ENCODE peak calls at places on chromosomes 5 and 9, in seven cellular contexts. U is activated CD8-positive, alpha-beta memory T cell treated with anti-CD3 and anti-CD28 coated beads for 4 hours; D is WERI-Rb-1; Z is nucleus accumbens; Y is NCI-H748 treated with DMSO at 0.1 percent for 48 hours; B is AML-193; S is RPMI8226. M is an unnamed sample.

GRCh38 chr9:114805670-114806551 is at the start of gene TNFSF15:
- DNase-seq in U (no peak), D (peak; percentile 22), Z (no peak), Y (no peak), B (no peak), S (peak; percentile 67), M (peak; percentile 18)

GRCh38 chr5:83354958-83355357 is 116.6 kb upstream of the VCAN start:
- DNase-seq in U (no peak), D (peak; percentile 10), Z (no peak), Y (no peak), B (no peak), S (no peak), M (no peak)

GRCh38 chr5:104241051-104241450 is 678.5 kb upstream of the NUDT12 start:
- DNase-seq in U (no peak), D (no peak), Z (no peak), Y (no peak), B (no peak), S (no peak), M (no peak)

GRCh38 chr5:22496666-22497065 is 356.5 kb downstream of the CDH12 start:
- DNase-seq in U (no peak), D (no peak), Z (no peak), Y (no peak), B (no peak), S (no peak), M (no peak)

GRCh38 chr9:123687246-123687721 is 242.6 kb downstream of the DENND1A start:
- DNase-seq in U (no peak), D (no peak), Z (no peak), Y (no peak), B (no peak), S (peak; percentile 65), M (no peak)

GRCh38 chr9:124780757-124781151 is 3.8 kb downstream of the OLFML2A start:
- DNase-seq in U (no peak), D (peak; percentile 3), Z (no peak), Y (no peak), B (no peak), S (no peak), M (no peak)

GRCh38 chr9:116233160-116233530 is 79.6 kb downstream of the PAPPA start:
- DNase-seq in U (no peak), D (no peak), Z (no peak), Y (no peak), B (no peak), S (no peak), M (no peak)

GRCh38 chr9:118316831-118317230 is 612.6 kb downstream of the TLR4 start:
- DNase-seq in U (no peak), D (no peak), Z (no peak), Y (no peak), B (no peak), S (no peak), M (no peak)

GRCh38 chr9:13436591-13436990 is 157.1 kb upstream of the MPDZ start:
- DNase-seq in U (no peak), D (no peak), Z (no peak), Y (no peak), B (no peak), S (no peak), M (no peak)

GRCh38 chr5:151811593-151812321 is 40.0 kb downstream of the G3BP1 start:
- DNase-seq in U (no peak), D (no peak), Z (no peak), Y (no peak), B (no peak), S (no peak), M (no peak)

GRCh38 chr9:131366745-131367401 is 27.0 kb upstream of the PRRC2B start:
- DNase-seq in U (no peak), D (peak; percentile 66), Z (no peak), Y (peak; percentile 9), B (no peak), S (no peak), M (no peak)

GRCh38 chr5:62369039-62369438 is 34.7 kb downstream of the DIMT1 start:
- DNase-seq in U (no peak), D (no peak), Z (no peak), Y (no peak), B (no peak), S (no peak), M (no peak)

GRCh38 chr5:132417010-132417439 is 47.5 kb downstream of the SLC22A5 start:
- DNase-seq in U (no peak), D (no peak), Z (peak; percentile 25), Y (no peak), B (no peak), S (peak; percentile 56), M (no peak)

GRCh38 chr5:119166026-119166425 is 95.1 kb downstream of the DMXL1 start:
- DNase-seq in U (no peak), D (no peak), Z (no peak), Y (no peak), B (no peak), S (no peak), M (no peak)

GRCh38 chr9:99368341-99369326 is 146.6 kb downstream of the SEC61B start:
- DNase-seq in U (no peak), D (peak; percentile 45), Z (no peak), Y (peak; percentile 16), B (no peak), S (peak; percentile 18), M (no peak)

GRCh38 chr5:125401724-125402622 is 655.5 kb upstream of the ZNF608 start:
- DNase-seq in U (no peak), D (no peak), Z (no peak), Y (no peak), B (no peak), S (no peak), M (no peak)

GRCh38 chr9:134488901-134489280 is 152.7 kb upstream of the COL5A1 start:
- DNase-seq in U (no peak), D (no peak), Z (no peak), Y (no peak), B (no peak), S (no peak), M (no peak)

GRCh38 chr5:52948418-52949076 is 40.6 kb upstream of the ITGA2 start:
- DNase-seq in U (peak; percentile 11), D (peak; percentile 66), Z (peak; percentile 51), Y (peak; percentile 42), B (peak; percentile 79), S (peak; percentile 75), M (peak; percentile 15)

GRCh38 chr5:6759401-6759800 is 46.2 kb downstream of the TENT4A start:
- DNase-seq in U (no peak), D (no peak), Z (no peak), Y (no peak), B (no peak), S (no peak), M (no peak)

GRCh38 chr9:136197930-136198604 is 6.9 kb downstream of the LHX3 start:
- DNase-seq in U (no peak), D (no peak), Z (no peak), Y (no peak), B (no peak), S (no peak), M (no peak)

GRCh38 chr9:91207889-91208651 is 153.6 kb downstream of the AUH start:
- DNase-seq in U (no peak), D (no peak), Z (no peak), Y (no peak), B (peak; percentile 60), S (peak; percentile 90), M (peak; percentile 55)

GRCh38 chr9:15373201-15373530 is 49.5 kb upstream of the SNAPC3 start:
- DNase-seq in U (no peak), D (no peak), Z (no peak), Y (no peak), B (no peak), S (no peak), M (no peak)

GRCh38 chr5:9479361-9479760 is 66.5 kb downstream of the SEMA5A start:
- DNase-seq in U (no peak), D (no peak), Z (no peak), Y (no peak), B (no peak), S (no peak), M (no peak)

GRCh38 chr9:34337404-34337803 is 8.0 kb downstream of the NUDT2 start:
- DNase-seq in U (no peak), D (no peak), Z (no peak), Y (no peak), B (no peak), S (no peak), M (no peak)

GRCh38 chr9:72818377-72818776 is 134.5 kb downstream of the ALDH1A1 start:
- DNase-seq in U (no peak), D (no peak), Z (no peak), Y (no peak), B (no peak), S (no peak), M (no peak)

GRCh38 chr9:10701906-10702305 is 89.1 kb upstream of the PTPRD start:
- DNase-seq in U (no peak), D (peak; percentile 73), Z (no peak), Y (no peak), B (no peak), S (no peak), M (no peak)

GRCh38 chr9:92608221-92609141 is 61.5 kb downstream of the IPPK start:
- DNase-seq in U (no peak), D (peak; percentile 44), Z (peak; percentile 41), Y (no peak), B (no peak), S (no peak), M (no peak)

GRCh38 chr9:36623280-36623679 is 50.6 kb downstream of the MELK start:
- DNase-seq in U (no peak), D (no peak), Z (no peak), Y (no peak), B (no peak), S (no peak), M (no peak)

GRCh38 chr5:138503487-138504270 is 38.4 kb downstream of the EGR1 start:
- DNase-seq in U (no peak), D (peak; percentile 49), Z (peak; percentile 31), Y (peak; percentile 59), B (peak; percentile 64), S (peak; percentile 65), M (no peak)

GRCh38 chr5:143041-143440 is 48.3 kb upstream of the LRRC14B start:
- DNase-seq in U (no peak), D (no peak), Z (no peak), Y (no peak), B (no peak), S (no peak), M (no peak)

GRCh38 chr5:52134013-52134650 is 653.6 kb upstream of the ITGA1 start:
- DNase-seq in U (no peak), D (no peak), Z (no peak), Y (peak; percentile 40), B (no peak), S (no peak), M (no peak)

GRCh38 chr5:119088438-119088837 is 17.6 kb downstream of the DMXL1 start:
- DNase-seq in U (no peak), D (no peak), Z (no peak), Y (no peak), B (no peak), S (no peak), M (no peak)

GRCh38 chr9:91867740-91868139 is 82.3 kb downstream of the ROR2 start:
- DNase-seq in U (no peak), D (no peak), Z (no peak), Y (no peak), B (no peak), S (no peak), M (no peak)

GRCh38 chr9:84266087-84266561 is 74.4 kb downstream of the SLC28A3 start:
- DNase-seq in U (no peak), D (no peak), Z (peak; percentile 10), Y (peak; percentile 98), B (no peak), S (no peak), M (no peak)

GRCh38 chr9:92327283-92327850 is 1.6 kb downstream of the CENPP start:
- DNase-seq in U (no peak), D (no peak), Z (no peak), Y (no peak), B (no peak), S (no peak), M (no peak)

GRCh38 chr5:4188704-4189103 is 593.1 kb downstream of the IRX1 start:
- DNase-seq in U (no peak), D (no peak), Z (no peak), Y (no peak), B (no peak), S (peak; percentile 31), M (no peak)

GRCh38 chr5:111058064-111058463 is 13.4 kb upstream of the TSLP start:
- DNase-seq in U (no peak), D (no peak), Z (no peak), Y (no peak), B (no peak), S (no peak), M (no peak)

GRCh38 chr5:157121709-157122108 is 12.9 kb upstream of the HAVCR2 start:
- DNase-seq in U (no peak), D (no peak), Z (no peak), Y (no peak), B (no peak), S (no peak), M (no peak)

M was measured in SIG-M5.